ENCODE peak calls at places on chromosome 20, in six cellular contexts. One of them, this sample, is unnamed.

GRCh38 chr20:2136275-2136674 is 34.6 kb downstream of the STK35 start:
- DNase-seq in GM12891: no peak
- DNase-seq in NB4: no peak
- DNase-seq in HCT116: no peak
- DNase-seq in HepG2: no peak
- DNase-seq in ovary: no peak
- DNase-seq in this sample: no peak

GRCh38 chr20:15332711-15333160 is 995.3 kb upstream of the FLRT3 start:
- DNase-seq in GM12891: no peak
- DNase-seq in HepG2: no peak
- DNase-seq in NB4: no peak
- DNase-seq in ovary: no peak
- DNase-seq in HCT116: no peak
- DNase-seq in this sample: no peak

GRCh38 chr20:44745560-44746366 is at the start of gene KCNK15:
- DNase-seq in ovary: peak; percentile 75
- DNase-seq in HepG2: no peak
- DNase-seq in NB4: no peak
- DNase-seq in HCT116: no peak
- DNase-seq in GM12891: peak; percentile 43
- DNase-seq in this sample: no peak

GRCh38 chr20:56504373-56505005 is 20.1 kb upstream of the FAM209A start:
- DNase-seq in HepG2: no peak
- DNase-seq in NB4: peak; percentile 23
- DNase-seq in GM12891: no peak
- DNase-seq in ovary: no peak
- DNase-seq in HCT116: no peak
- DNase-seq in this sample: no peak

GRCh38 chr20:13687827-13688226 is 49.1 kb upstream of the TASP1 start:
- DNase-seq in NB4: no peak
- DNase-seq in HCT116: no peak
- DNase-seq in HepG2: no peak
- DNase-seq in ovary: no peak
- DNase-seq in GM12891: no peak
- DNase-seq in this sample: no peak

GRCh38 chr20:51014797-51015722 is 7.8 kb downstream of the KCNG1 start:
- DNase-seq in NB4: peak; percentile 53
- DNase-seq in ovary: peak; percentile 65
- DNase-seq in HepG2: peak; percentile 47
- DNase-seq in HCT116: no peak
- DNase-seq in GM12891: no peak
- DNase-seq in this sample: peak; percentile 84

GRCh38 chr20:32519367-32519730 is 65.8 kb downstream of the NOL4L start:
- DNase-seq in HCT116: no peak
- DNase-seq in NB4: no peak
- DNase-seq in ovary: no peak
- DNase-seq in HepG2: no peak
- DNase-seq in GM12891: no peak
- DNase-seq in this sample: no peak

GRCh38 chr20:59335401-59335800 is 35.0 kb downstream of the EDN3 start:
- DNase-seq in HepG2: no peak
- DNase-seq in NB4: no peak
- DNase-seq in ovary: no peak
- DNase-seq in HCT116: no peak
- DNase-seq in GM12891: no peak
- DNase-seq in this sample: no peak

GRCh38 chr20:45579184-45579583 is at the start of gene WFDC8:
- DNase-seq in NB4: no peak
- DNase-seq in HepG2: no peak
- DNase-seq in HCT116: no peak
- DNase-seq in ovary: no peak
- DNase-seq in GM12891: no peak
- DNase-seq in this sample: no peak

GRCh38 chr20:37336369-37337207 is 9.4 kb upstream of the SRC start:
- DNase-seq in GM12891: peak; percentile 76
- DNase-seq in HepG2: no peak
- DNase-seq in HCT116: no peak
- DNase-seq in ovary: peak; percentile 77
- DNase-seq in NB4: peak; percentile 98
- DNase-seq in this sample: no peak

GRCh38 chr20:49132995-49133451 is 55.1 kb downstream of the STAU1 start:
- DNase-seq in ovary: peak; percentile 46
- DNase-seq in GM12891: no peak
- DNase-seq in HCT116: peak; percentile 47
- DNase-seq in NB4: peak; percentile 76
- DNase-seq in HepG2: peak; percentile 83
- DNase-seq in this sample: peak; percentile 20

GRCh38 chr20:58815448-58815847 is 35.3 kb downstream of the GNAS-AS1 start:
- DNase-seq in NB4: peak; percentile 41
- DNase-seq in ovary: no peak
- DNase-seq in GM12891: no peak
- DNase-seq in HCT116: no peak
- DNase-seq in HepG2: no peak
- DNase-seq in this sample: no peak

GRCh38 chr20:38893485-38894090 is 32.6 kb upstream of the FAM83D start:
- DNase-seq in GM12891: peak; percentile 88
- DNase-seq in ovary: peak; percentile 72
- DNase-seq in HepG2: peak; percentile 43
- DNase-seq in HCT116: peak; percentile 19
- DNase-seq in NB4: peak; percentile 70
- DNase-seq in this sample: peak; percentile 74

GRCh38 chr20:32920530-32921298 is 62.0 kb downstream of the EFCAB8 start:
- DNase-seq in ovary: no peak
- DNase-seq in NB4: no peak
- DNase-seq in HCT116: no peak
- DNase-seq in HepG2: no peak
- DNase-seq in GM12891: no peak
- DNase-seq in this sample: no peak

GRCh38 chr20:46702447-46703203 is 6.8 kb upstream of the SLC2A10 start:
- DNase-seq in HepG2: no peak
- DNase-seq in GM12891: no peak
- DNase-seq in HCT116: no peak
- DNase-seq in NB4: no peak
- DNase-seq in ovary: no peak
- DNase-seq in this sample: no peak

GRCh38 chr20:50133474-50134217 is 19.9 kb downstream of the PEDS1 start:
- DNase-seq in HepG2: no peak
- DNase-seq in HCT116: no peak
- DNase-seq in ovary: no peak
- DNase-seq in NB4: no peak
- DNase-seq in GM12891: no peak
- DNase-seq in this sample: no peak

GRCh38 chr20:20549699-20550098 is 162.7 kb downstream of the RALGAPA2 start:
- DNase-seq in HepG2: peak; percentile 31
- DNase-seq in ovary: no peak
- DNase-seq in HCT116: peak; percentile 71
- DNase-seq in NB4: peak; percentile 33
- DNase-seq in GM12891: no peak
- DNase-seq in this sample: peak; percentile 20

GRCh38 chr20:36613974-36614373 is 8.4 kb downstream of the RAB5IF start:
- DNase-seq in HepG2: no peak
- DNase-seq in ovary: no peak
- DNase-seq in HCT116: no peak
- DNase-seq in GM12891: no peak
- DNase-seq in NB4: no peak
- DNase-seq in this sample: no peak

GRCh38 chr20:14488756-14489479 is 151.5 kb upstream of the FLRT3 start:
- DNase-seq in HepG2: no peak
- DNase-seq in HCT116: no peak
- DNase-seq in GM12891: no peak
- DNase-seq in NB4: no peak
- DNase-seq in ovary: no peak
- DNase-seq in this sample: no peak

GRCh38 chr20:24746351-24746685 is 202.8 kb upstream of the CST7 start:
- DNase-seq in NB4: no peak
- DNase-seq in HepG2: no peak
- DNase-seq in GM12891: no peak
- DNase-seq in HCT116: peak; percentile 48
- DNase-seq in ovary: no peak
- DNase-seq in this sample: peak; percentile 94
- TF ChIP-seq POLR2A in NB4: no peak
- TF ChIP-seq POLR2A in HepG2: no peak
- TF ChIP-seq POLR2A in GM12891: no peak
- TF ChIP-seq POLR2A in HCT116: no peak
- TF ChIP-seq POLR2A in ovary: no peak
- TF ChIP-seq POLR2A in this sample: no peak

DNA sequence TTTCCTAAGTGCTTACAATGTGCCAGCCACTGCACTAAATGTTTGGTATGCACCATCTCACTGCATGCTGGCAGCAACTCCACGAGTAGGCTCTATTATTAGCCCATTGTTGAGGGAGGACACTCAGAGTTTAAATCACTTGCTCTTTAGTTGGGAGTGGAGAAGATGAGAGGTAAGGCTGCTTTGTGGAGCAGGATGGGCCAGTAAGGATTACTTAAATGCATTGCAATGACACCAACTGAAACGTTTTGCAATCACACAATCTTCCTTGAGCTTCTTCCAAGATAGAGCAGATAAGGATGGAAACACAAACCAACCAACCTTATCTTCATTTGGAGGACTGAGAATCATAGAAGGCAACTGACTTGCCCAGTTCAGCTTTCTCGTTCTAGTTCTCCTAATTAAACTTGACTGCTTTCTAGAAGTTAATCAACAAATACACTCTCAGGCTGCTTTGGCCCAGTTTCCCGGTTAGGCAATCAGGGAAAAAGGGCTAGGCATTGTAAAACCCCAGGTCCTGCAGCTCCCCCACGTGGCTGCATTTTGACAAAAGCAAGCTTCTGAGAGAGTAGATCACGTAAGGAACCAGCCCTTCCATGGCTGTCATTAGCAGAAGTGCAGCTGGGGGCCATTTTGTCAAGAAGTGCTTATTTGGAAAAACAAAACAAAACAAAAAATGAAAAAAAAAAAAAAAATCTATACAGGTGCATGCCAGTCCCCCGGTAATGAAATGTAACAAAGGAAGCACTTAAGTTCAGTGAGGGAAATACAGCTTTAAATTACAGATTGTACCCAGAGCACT is 130.6 kb downstream of the BCAS1 start:
- DNase-seq in ovary: peak; percentile 92
- DNase-seq in GM12891: no peak
- DNase-seq in HCT116: peak; percentile 88
- DNase-seq in NB4: peak; percentile 99
- DNase-seq in HepG2: peak; percentile 95
- DNase-seq in this sample: peak; percentile 37
- TF ChIP-seq POLR2A in ovary: no peak
- TF ChIP-seq POLR2A in GM12891: no peak
- TF ChIP-seq POLR2A in HCT116: no peak
- TF ChIP-seq POLR2A in NB4: no peak
- TF ChIP-seq POLR2A in HepG2: no peak
- TF ChIP-seq POLR2A in this sample: no peak

DNA sequence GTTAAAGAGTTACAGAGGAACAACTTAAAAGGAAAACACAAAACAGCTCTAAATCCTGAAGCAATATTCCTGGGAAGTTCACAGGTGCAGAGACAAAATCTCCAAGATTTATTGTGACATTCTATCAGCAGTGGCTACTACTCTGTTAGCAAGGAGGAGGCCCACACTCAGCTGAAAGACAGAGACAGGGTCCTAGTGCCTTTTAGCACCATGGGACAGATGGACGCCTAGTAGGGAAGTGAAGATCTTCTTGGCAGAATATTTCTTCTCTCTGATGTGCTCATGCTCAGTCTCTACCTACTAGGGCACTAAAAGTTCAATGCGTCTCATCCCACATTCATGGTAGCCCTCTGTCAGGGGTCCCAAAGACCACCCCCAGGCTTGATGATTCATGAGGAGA is 133.4 kb downstream of the LAMP5 start:
- DNase-seq in HCT116: no peak
- DNase-seq in HepG2: no peak
- DNase-seq in ovary: no peak
- DNase-seq in NB4: no peak
- DNase-seq in GM12891: no peak
- DNase-seq in this sample: no peak
- TF ChIP-seq POLR2A in HCT116: no peak
- TF ChIP-seq POLR2A in HepG2: no peak
- TF ChIP-seq POLR2A in ovary: no peak
- TF ChIP-seq POLR2A in NB4: no peak
- TF ChIP-seq POLR2A in GM12891: no peak
- TF ChIP-seq POLR2A in this sample: no peak

GRCh38 chr20:5981139-5981538 is 30.7 kb downstream of the MCM8 start:
- DNase-seq in GM12891: no peak
- DNase-seq in HCT116: no peak
- DNase-seq in HepG2: no peak
- DNase-seq in ovary: no peak
- DNase-seq in NB4: no peak
- DNase-seq in this sample: no peak
- TF ChIP-seq POLR2A in GM12891: no peak
- TF ChIP-seq POLR2A in HCT116: no peak
- TF ChIP-seq POLR2A in HepG2: no peak
- TF ChIP-seq POLR2A in ovary: no peak
- TF ChIP-seq POLR2A in NB4: no peak
- TF ChIP-seq POLR2A in this sample: no peak

DNA sequence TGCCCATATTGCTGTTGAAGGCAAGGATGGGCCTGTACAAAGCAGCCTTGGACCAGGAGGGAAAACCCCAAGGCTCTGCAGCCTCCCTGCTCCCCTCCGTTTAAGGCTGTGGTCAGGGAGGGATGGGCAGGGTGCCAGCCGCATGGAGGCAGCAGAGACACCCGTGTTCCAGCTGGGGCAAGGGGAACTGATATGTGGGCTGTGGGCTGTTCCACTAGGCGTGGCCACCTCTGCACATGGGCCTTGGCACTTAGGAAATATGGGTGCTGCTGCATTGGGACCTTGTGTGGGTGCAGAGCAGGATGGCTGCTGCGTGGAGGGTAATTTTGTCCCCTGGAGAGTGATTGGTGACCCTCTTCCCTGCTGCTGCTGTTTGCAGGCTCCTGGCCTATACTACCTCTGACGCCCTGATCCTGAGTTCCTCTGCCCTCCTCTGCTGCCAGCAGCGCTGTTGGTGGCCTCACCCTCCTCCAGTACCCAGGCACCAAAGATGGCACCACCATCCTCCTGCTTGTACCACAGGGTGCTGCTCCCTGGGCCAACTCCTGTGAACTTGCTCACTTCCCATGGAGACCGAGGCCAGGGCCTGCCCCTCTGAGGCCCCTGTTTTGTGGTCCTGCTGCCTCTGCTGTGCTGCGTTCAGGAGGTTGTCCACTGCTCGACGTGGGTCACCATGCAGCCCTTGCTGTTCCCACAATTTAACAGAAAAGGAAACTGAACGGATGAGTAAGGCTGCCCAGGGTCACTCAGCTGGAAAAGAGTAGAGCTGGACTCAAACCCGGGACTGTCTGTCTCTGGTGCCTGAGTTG is 35.3 kb downstream of the PANK2 start:
- DNase-seq in ovary: peak; percentile 59
- DNase-seq in HepG2: no peak
- DNase-seq in HCT116: no peak
- DNase-seq in NB4: no peak
- DNase-seq in GM12891: no peak
- DNase-seq in this sample: no peak
- TF ChIP-seq POLR2A in ovary: no peak
- TF ChIP-seq POLR2A in HepG2: no peak
- TF ChIP-seq POLR2A in HCT116: no peak
- TF ChIP-seq POLR2A in NB4: no peak
- TF ChIP-seq POLR2A in GM12891: peak; percentile 46
- TF ChIP-seq POLR2A in this sample: no peak